ENCODE peak calls at places on chromosome 6, in four cellular contexts. V, D, G and P are unnamed samples.

GRCh38 chr6:35474129-35474977 is 6.2 kb downstream of the RPL10A start:
- ATAC-seq in D (peak; percentile 26), V (peak; percentile 23), G (peak; percentile 11), P (no peak)

GRCh38 chr6:135117413-135117968 is 62.9 kb upstream of the HBS1L start:
- ATAC-seq in D (no peak), G (no peak), V (peak; percentile 22), P (no peak)

GRCh38 chr6:41528409-41528963 is 17.7 kb upstream of the FOXP4 start:
- ATAC-seq in D (peak; percentile 3), V (no peak), G (no peak), P (no peak)

GRCh38 chr6:13486679-13487121 is 700 bp downstream of the GFOD1 start:
- ATAC-seq in G (peak; percentile 61), V (peak; percentile 56), D (peak; percentile 55), P (peak; percentile 23)

GRCh38 chr6:134956032-134956431 is 6.1 kb upstream of the ALDH8A1 start:
- ATAC-seq in V (no peak), D (no peak), G (no peak), P (no peak)

GRCh38 chr6:147126618-147127022 is 77.6 kb upstream of the STXBP5 start:
- ATAC-seq in G (no peak), D (no peak), V (no peak), P (no peak)

GRCh38 chr6:74942130-74942529 is 263.7 kb downstream of the COL12A1 start:
- ATAC-seq in G (no peak), D (no peak), V (no peak), P (no peak)

GRCh38 chr6:42113929-42114636 is 28.3 kb downstream of the C6orf132 start:
- ATAC-seq in G (no peak), V (no peak), D (no peak), P (no peak)

GRCh38 chr6:4413073-4413472 is 277.7 kb upstream of the ECI2 start:
- ATAC-seq in V (no peak), D (no peak), G (no peak), P (no peak)

GRCh38 chr6:132391391-132392291 is 9.6 kb downstream of the MOXD1 start:
- ATAC-seq in G (peak; percentile 62), D (no peak), V (no peak), P (peak; percentile 91)

GRCh38 chr6:154113392-154113791 is 74.4 kb downstream of the OPRM1 start:
- ATAC-seq in V (no peak), G (no peak), D (no peak), P (no peak)

GRCh38 chr6:6737666-6738065 is 149.1 kb downstream of the LY86 start:
- ATAC-seq in V (no peak), G (no peak), D (no peak), P (no peak)

DNA sequence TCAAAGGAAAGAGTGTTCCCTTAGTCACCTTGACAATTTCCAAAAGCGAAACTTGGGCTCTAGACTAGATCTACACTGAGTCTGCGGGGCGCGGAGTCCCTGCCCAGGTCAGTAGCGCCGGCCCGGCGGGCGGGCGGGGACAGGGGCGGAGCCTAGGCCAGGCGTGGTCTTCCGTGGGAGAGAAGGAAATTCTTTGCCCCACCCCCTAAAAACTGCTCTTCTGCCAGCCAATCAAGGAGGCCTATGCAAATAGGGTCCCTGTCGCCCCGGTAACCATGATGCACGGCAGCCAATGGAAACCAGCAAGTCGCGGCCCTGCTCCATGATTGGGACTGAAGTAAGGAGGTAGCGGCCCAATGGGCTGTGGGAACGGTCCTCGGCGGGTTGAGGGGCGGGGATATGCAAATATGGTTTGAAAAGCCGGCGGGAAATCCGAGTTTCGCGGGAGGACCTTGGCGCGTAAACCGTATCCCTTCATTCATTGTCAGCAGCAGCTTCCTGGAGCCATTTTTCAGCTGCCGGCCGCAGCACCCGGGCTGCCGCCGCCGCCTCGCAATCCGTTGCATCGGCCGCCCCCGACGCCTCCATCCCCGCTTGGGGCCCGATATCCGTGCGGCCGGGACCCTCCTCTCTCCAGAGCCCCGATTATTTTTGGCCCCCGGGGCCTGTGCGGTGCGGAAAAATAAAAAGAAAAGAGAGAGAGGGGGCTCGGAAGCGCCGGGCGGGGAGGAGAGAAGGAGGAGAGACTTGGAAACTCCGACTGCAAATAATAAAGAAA is at the start of gene E2F3:
- ATAC-seq in G (peak; percentile 99), D (peak; percentile 88), V (peak; percentile 83), P (peak; percentile 99)
- H3K4me3 ChIP-seq in G (peak within 1 kb of the TSS; percentile 83), D (peak within 1 kb of the TSS; percentile 83), V (peak within 1 kb of the TSS; percentile 82), P (peak within 1 kb of the TSS; percentile 64)

GRCh38 chr6:70955441-70956190 is 1.2 kb downstream of the B3GAT2 start:
- ATAC-seq in G (peak; percentile 92), V (peak; percentile 99), D (peak; percentile 97), P (peak; percentile 88)
- TF ChIP-seq EP300 in G (no peak), V (no peak), D (no peak), P (no peak)

GRCh38 chr6:142542704-142543233 is 241.0 kb downstream of the ADGRG6 start:
- ATAC-seq in D (no peak), G (no peak), V (no peak), P (peak; percentile 70)

GRCh38 chr6:142544199-142544838 is 242.5 kb downstream of the ADGRG6 start:
- ATAC-seq in D (no peak), V (no peak), G (no peak), P (no peak)

GRCh38 chr6:142548571-142548970 is 246.8 kb downstream of the ADGRG6 start:
- ATAC-seq in G (no peak), D (no peak), V (no peak), P (no peak)

GRCh38 chr6:142543576-142543975 is 241.8 kb downstream of the ADGRG6 start:
- ATAC-seq in V (no peak), D (no peak), G (no peak), P (no peak)

DNA sequence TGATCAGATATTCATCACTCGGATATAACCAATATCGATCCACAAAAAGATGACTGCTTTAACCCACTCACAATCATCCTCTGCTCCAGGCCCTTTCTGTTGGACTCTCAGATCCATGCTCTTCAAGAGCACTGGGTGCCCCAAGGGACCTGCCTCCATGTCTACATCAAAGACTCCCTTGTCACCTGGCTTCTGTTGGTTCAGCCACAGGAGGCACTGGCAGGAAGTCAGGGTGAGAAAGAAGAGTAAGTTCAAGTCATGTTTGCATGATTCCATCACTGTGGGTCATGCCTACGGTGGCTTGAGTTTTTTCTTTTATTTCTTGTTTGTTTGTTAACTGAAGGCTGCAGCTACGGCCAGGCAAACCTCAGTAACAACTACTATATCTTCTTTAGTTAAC is 243.3 kb downstream of the ADGRG6 start:
- ATAC-seq in G (no peak), V (no peak), D (no peak), P (no peak)
- H3K4me3 ChIP-seq in G (no peak overlapping the region), V (no peak overlapping the region), D (no peak overlapping the region), P (no peak overlapping the region)

DNA sequence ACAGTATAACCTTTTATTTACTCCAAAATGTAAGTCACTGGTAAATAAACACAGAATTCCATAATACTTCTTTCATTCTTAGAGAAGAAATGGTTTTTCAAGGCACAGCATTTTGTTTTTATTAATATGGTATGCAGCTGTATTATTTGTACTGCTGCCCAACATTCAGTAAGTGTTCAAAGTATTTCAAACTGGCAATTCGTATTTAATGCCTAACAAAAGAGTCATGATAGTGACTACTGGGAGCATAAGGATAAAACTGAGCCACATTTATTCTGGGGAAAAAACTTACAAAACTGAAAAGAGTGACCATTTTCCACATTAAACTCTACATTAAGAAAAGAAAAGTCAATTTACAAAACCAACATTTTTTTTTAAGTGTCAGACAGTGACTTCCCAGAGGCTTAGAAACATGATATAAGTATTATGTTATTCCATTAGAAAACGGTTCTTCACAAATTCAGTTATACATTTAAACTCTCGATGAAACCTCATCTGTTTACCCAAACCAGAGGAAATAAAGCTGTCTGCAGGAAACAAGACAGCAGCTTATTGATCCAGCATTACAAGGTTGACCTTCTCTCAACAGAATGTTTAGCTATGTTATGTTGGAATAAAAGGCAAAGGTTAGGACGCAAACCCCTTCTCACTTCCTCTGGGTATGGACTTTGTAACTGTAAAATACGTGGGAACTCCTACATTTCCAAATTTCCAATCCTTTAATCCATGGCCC is 24.3 kb downstream of the EPB41L2 start:
- ATAC-seq in G (no peak), V (no peak), D (peak; percentile 98), P (no peak)
- TF ChIP-seq EP300 in G (no peak), V (no peak), D (peak; percentile 58), P (no peak)

DNA sequence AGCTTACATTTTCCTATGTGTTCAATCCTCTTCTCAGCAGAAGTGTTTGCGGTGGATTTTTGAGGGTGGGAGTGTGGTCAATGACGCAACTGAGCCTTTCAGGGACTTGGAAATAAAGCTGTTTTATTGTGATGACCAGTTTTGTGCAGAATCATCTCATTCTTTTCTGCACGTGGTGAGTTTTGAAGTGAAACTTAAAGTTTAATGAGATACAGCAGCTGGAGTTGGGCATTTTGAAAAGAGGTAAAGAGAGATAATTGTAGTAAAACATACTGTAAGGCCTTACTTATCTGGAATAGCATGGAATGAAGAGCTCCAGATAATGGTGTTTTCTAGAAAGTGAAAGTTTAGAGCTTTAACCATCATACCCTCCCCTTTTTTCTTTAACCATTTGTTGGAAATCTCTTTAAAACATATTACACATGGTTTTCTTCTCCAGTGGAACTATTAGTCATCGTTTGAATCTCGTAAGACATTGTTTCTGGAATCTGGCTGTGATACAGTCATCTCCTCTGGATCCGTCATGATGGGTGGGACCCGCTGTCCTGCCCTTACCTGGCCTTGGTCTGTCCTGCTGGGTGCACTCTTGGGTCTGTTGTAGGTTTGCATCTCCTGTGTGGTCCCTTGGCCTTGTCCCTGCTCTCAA is 29.6 kb downstream of the UST start:
- ATAC-seq in D (no peak), G (no peak), V (no peak), P (peak; percentile 60)
- H3K4me3 ChIP-seq in D (no peak overlapping the region), G (no peak overlapping the region), V (no peak overlapping the region), P (no peak overlapping the region)

GRCh38 chr6:43804550-43805223 is 34.7 kb downstream of the VEGFA start:
- ATAC-seq in G (no peak), D (no peak), V (no peak), P (no peak)
- TF ChIP-seq EP300 in G (no peak), D (no peak), V (no peak), P (no peak)

DNA sequence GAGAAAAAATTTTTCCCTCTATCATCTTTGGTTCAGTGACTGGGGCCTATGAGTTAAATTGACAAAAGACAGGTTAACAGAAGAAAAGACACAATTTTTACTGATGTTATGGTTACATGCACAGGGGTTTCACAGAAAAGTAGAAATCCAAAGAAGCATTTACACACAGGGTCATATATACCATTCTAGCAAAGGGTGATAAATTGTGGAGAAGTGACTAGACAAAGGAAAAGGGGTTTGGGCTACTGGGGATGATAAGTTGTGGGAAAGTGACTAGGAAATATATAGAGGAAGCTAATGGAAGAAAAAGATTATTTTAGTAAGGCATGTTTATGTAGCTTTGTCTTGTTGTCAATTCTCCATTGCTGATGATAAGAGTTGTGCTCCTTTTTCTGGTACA is 276.7 kb upstream of the JARID2 start:
- ATAC-seq in G (no peak), D (no peak), V (no peak), P (no peak)
- H3K4me3 ChIP-seq in G (no peak overlapping the region), D (no peak overlapping the region), V (no peak overlapping the region), P (no peak overlapping the region)

GRCh38 chr6:20630617-20631448 is 96.6 kb downstream of the CDKAL1 start:
- ATAC-seq in V (peak; percentile 87), D (peak; percentile 94), G (no peak), P (no peak)
- TF ChIP-seq EP300 in V (no peak), D (no peak), G (no peak), P (no peak)

DNA sequence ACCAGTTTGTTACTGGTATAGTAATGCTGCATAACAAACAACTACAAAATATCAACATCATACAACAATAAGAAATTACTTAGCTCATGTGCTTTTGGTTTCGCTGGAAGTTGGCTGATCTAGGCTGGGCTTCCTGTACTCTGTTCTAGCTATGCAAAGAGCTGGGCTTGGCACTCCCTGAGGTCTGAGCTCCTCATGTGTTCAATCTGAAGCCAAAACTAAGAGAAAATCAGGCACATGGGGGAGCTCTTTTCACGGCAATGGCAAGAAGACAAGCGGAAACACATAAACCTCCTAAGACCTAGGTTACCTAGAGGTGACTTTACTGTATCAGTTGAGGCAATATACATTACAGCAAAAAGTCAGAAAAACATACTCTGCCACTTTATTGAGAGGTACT is 574.2 kb downstream of the KHDRBS2 start:
- ATAC-seq in V (no peak), D (no peak), G (no peak), P (no peak)
- H3K4me3 ChIP-seq in V (no peak overlapping the region), D (no peak overlapping the region), G (no peak overlapping the region), P (no peak overlapping the region)